ENCODE peak calls at places on chromosomes 4 and X, in five cellular contexts. A, R, Z, W and M are unnamed samples.
A peak's percentile ranks its signal among the peaks of the same experiment; 100 is the strongest.

GRCh38 chrX:119015407-119016242 is 41.2 kb downstream of the LONRF3 start:
- DNase-seq in W (no peak), R (no peak), A (no peak), Z (peak; percentile 69), M (peak; percentile 90)

GRCh38 chr4:86453044-86453501 is 93.2 kb upstream of the MAPK10 start:
- DNase-seq in A (no peak), R (no peak), W (no peak), Z (peak; percentile 49), M (no peak)

GRCh38 chr4:110211007-110211769 is 12.8 kb upstream of the ELOVL6 start:
- DNase-seq in R (no peak), A (peak; percentile 23), W (no peak), Z (no peak), M (peak; percentile 46)

GRCh38 chr4:186653973-186654372 is 69.7 kb downstream of the FAT1 start:
- DNase-seq in Z (no peak), A (no peak), R (no peak), W (no peak), M (no peak)

GRCh38 chrX:145524931-145525330 is 277.6 kb downstream of the SPANXN1 start:
- DNase-seq in A (no peak), R (no peak), Z (no peak), W (no peak), M (no peak)

GRCh38 chr4:187357861-187358260 is 634.2 kb upstream of the FAT1 start:
- DNase-seq in W (no peak), Z (no peak), R (no peak), A (no peak), M (no peak)

GRCh38 chrX:15465347-15465746 is 27.8 kb downstream of the PIR start:
- DNase-seq in W (no peak), A (no peak), Z (no peak), R (no peak), M (no peak)

GRCh38 chr4:169229571-169230028 is 41.2 kb downstream of the SH3RF1 start:
- DNase-seq in W (no peak), R (no peak), A (no peak), Z (no peak), M (peak; percentile 77)

GRCh38 chrX:9072281-9072680 is 38.4 kb upstream of the FAM9B start:
- DNase-seq in A (no peak), Z (no peak), W (no peak), R (no peak), M (no peak)

GRCh38 chr4:133866328-133866699 is 335.3 kb downstream of the PABPC4L start:
- DNase-seq in R (no peak), A (no peak), W (no peak), Z (no peak), M (no peak)

GRCh38 chr4:109701566-109702399 is 1.5 kb downstream of the CASP6 start:
- DNase-seq in Z (no peak), A (no peak), R (no peak), W (no peak), M (peak; percentile 39)

GRCh38 chr4:176534566-176534965 is 214.8 kb downstream of the SPCS3 start:
- DNase-seq in Z (no peak), W (no peak), R (no peak), A (no peak), M (no peak)

GRCh38 chr4:8182858-8183725 is 16.0 kb upstream of the SH3TC1 start:
- DNase-seq in W (no peak), Z (peak; percentile 93), A (no peak), R (no peak), M (peak; percentile 76)

GRCh38 chr4:7043521-7044414 is 596 bp downstream of the TADA2B start:
- DNase-seq in R (peak; percentile 76), W (peak; percentile 38), Z (peak; percentile 63), A (peak; percentile 51), M (peak; percentile 70)

GRCh38 chr4:147328756-147329446 is 152.0 kb upstream of the EDNRA start:
- DNase-seq in A (no peak), W (no peak), Z (no peak), R (no peak), M (no peak)

GRCh38 chr4:182235016-182235415 is 8.2 kb upstream of the TENM3 start:
- DNase-seq in Z (no peak), R (no peak), W (no peak), A (no peak), M (no peak)

GRCh38 chr4:7190668-7191545 is 1.4 kb upstream of the SORCS2 start:
- DNase-seq in R (peak; percentile 36), Z (no peak), A (no peak), W (no peak), M (no peak)

GRCh38 chr4:31516520-31516919 is 796.4 kb downstream of the PCDH7 start:
- DNase-seq in A (no peak), R (no peak), W (no peak), Z (no peak), M (no peak)

GRCh38 chr4:186472948-186473347 is 82.4 kb downstream of the MTNR1A start:
- DNase-seq in A (no peak), W (no peak), Z (no peak), R (peak; percentile 46), M (no peak)

GRCh38 chr4:185708348-185708747 is 103.6 kb downstream of the SORBS2 start:
- DNase-seq in A (no peak), Z (no peak), W (no peak), R (no peak), M (peak; percentile 82)

GRCh38 chrX:121579016-121579760 is 531.8 kb downstream of the GLUD2 start:
- DNase-seq in Z (no peak), W (no peak), R (no peak), A (no peak), M (peak; percentile 1)

GRCh38 chrX:31480696-31481095 is 408.9 kb upstream of the FTHL17 start:
- DNase-seq in A (no peak), R (no peak), W (no peak), Z (no peak), M (no peak)